ENCODE peak calls at places on chromosomes 2 and 18, in nine cellular contexts. One of them, this sample, is unnamed.

GRCh38 chr2:40169430-40169829 is 282.5 kb downstream of the SLC8A1 start:
- DNase-seq in right lobe of liver: no peak
- DNase-seq in mammary epithelial cell: peak; percentile 42
- DNase-seq in PC-3: peak; percentile 13
- DNase-seq in brain microvascular endothelial cell: no peak
- DNase-seq in left lung: no peak
- DNase-seq in OCI-LY7: no peak
- DNase-seq in kidney epithelial cell: no peak
- DNase-seq in breast epithelium: no peak
- DNase-seq in this sample: no peak

GRCh38 chr2:38296381-38296780 is 80.7 kb downstream of the ATL2 start:
- DNase-seq in right lobe of liver: no peak
- DNase-seq in mammary epithelial cell: peak; percentile 65
- DNase-seq in PC-3: no peak
- DNase-seq in brain microvascular endothelial cell: no peak
- DNase-seq in left lung: no peak
- DNase-seq in OCI-LY7: no peak
- DNase-seq in kidney epithelial cell: no peak
- DNase-seq in breast epithelium: no peak
- DNase-seq in this sample: no peak

GRCh38 chr2:158079672-158080071 is 22.0 kb upstream of the UPP2 start:
- DNase-seq in right lobe of liver: no peak
- DNase-seq in mammary epithelial cell: peak; percentile 28
- DNase-seq in PC-3: peak; percentile 82
- DNase-seq in brain microvascular endothelial cell: no peak
- DNase-seq in left lung: no peak
- DNase-seq in OCI-LY7: no peak
- DNase-seq in kidney epithelial cell: peak; percentile 57
- DNase-seq in breast epithelium: no peak
- DNase-seq in this sample: no peak

GRCh38 chr2:113260930-113261329 is 17.8 kb downstream of the PAX8 start:
- DNase-seq in right lobe of liver: no peak
- DNase-seq in mammary epithelial cell: no peak
- DNase-seq in PC-3: no peak
- DNase-seq in brain microvascular endothelial cell: no peak
- DNase-seq in left lung: no peak
- DNase-seq in OCI-LY7: no peak
- DNase-seq in kidney epithelial cell: no peak
- DNase-seq in breast epithelium: no peak
- DNase-seq in this sample: no peak

GRCh38 chr2:88671786-88672427 is 19.6 kb upstream of the RPIA start:
- DNase-seq in right lobe of liver: no peak
- DNase-seq in mammary epithelial cell: peak; percentile 54
- DNase-seq in PC-3: peak; percentile 85
- DNase-seq in brain microvascular endothelial cell: peak; percentile 66
- DNase-seq in left lung: no peak
- DNase-seq in OCI-LY7: peak; percentile 76
- DNase-seq in kidney epithelial cell: peak; percentile 37
- DNase-seq in breast epithelium: no peak
- DNase-seq in this sample: peak; percentile 31

GRCh38 chr2:172765664-172766063 is 30.0 kb downstream of the RAPGEF4 start:
- DNase-seq in right lobe of liver: no peak
- DNase-seq in mammary epithelial cell: no peak
- DNase-seq in PC-3: no peak
- DNase-seq in brain microvascular endothelial cell: no peak
- DNase-seq in left lung: no peak
- DNase-seq in OCI-LY7: no peak
- DNase-seq in kidney epithelial cell: no peak
- DNase-seq in breast epithelium: no peak
- DNase-seq in this sample: no peak

GRCh38 chr2:12416600-12416999 is 300.1 kb upstream of the TRIB2 start:
- DNase-seq in right lobe of liver: peak; percentile 50
- DNase-seq in mammary epithelial cell: no peak
- DNase-seq in PC-3: peak; percentile 41
- DNase-seq in brain microvascular endothelial cell: peak; percentile 50
- DNase-seq in left lung: no peak
- DNase-seq in OCI-LY7: peak; percentile 7
- DNase-seq in kidney epithelial cell: no peak
- DNase-seq in breast epithelium: no peak
- DNase-seq in this sample: no peak

GRCh38 chr2:94759211-94759610 is 112.0 kb upstream of the TEKT4 start:
- DNase-seq in right lobe of liver: no peak
- DNase-seq in mammary epithelial cell: peak; percentile 2
- DNase-seq in PC-3: peak; percentile 56
- DNase-seq in brain microvascular endothelial cell: no peak
- DNase-seq in left lung: no peak
- DNase-seq in OCI-LY7: peak; percentile 25
- DNase-seq in kidney epithelial cell: no peak
- DNase-seq in breast epithelium: no peak
- DNase-seq in this sample: no peak

GRCh38 chr2:222756951-222757645 is 85.6 kb downstream of the MOGAT1 start:
- DNase-seq in right lobe of liver: no peak
- DNase-seq in mammary epithelial cell: peak; percentile 87
- DNase-seq in PC-3: peak; percentile 88
- DNase-seq in brain microvascular endothelial cell: peak; percentile 59
- DNase-seq in left lung: no peak
- DNase-seq in OCI-LY7: no peak
- DNase-seq in kidney epithelial cell: peak; percentile 63
- DNase-seq in breast epithelium: no peak
- DNase-seq in this sample: no peak

GRCh38 chr2:30235008-30235655 is 3.8 kb downstream of the LBH start:
- DNase-seq in right lobe of liver: no peak
- DNase-seq in mammary epithelial cell: peak; percentile 41
- DNase-seq in PC-3: peak; percentile 38
- DNase-seq in brain microvascular endothelial cell: peak; percentile 47
- DNase-seq in left lung: no peak
- DNase-seq in OCI-LY7: no peak
- DNase-seq in kidney epithelial cell: no peak
- DNase-seq in breast epithelium: no peak
- DNase-seq in this sample: no peak

GRCh38 chr2:239826786-239827510 is 198.2 kb downstream of the NDUFA10 start:
- DNase-seq in right lobe of liver: no peak
- DNase-seq in mammary epithelial cell: no peak
- DNase-seq in PC-3: no peak
- DNase-seq in brain microvascular endothelial cell: no peak
- DNase-seq in left lung: peak; percentile 28
- DNase-seq in OCI-LY7: no peak
- DNase-seq in kidney epithelial cell: no peak
- DNase-seq in breast epithelium: peak; percentile 52
- DNase-seq in this sample: no peak

GRCh38 chr2:222797871-222798270 is 63.0 kb upstream of the ACSL3 start:
- DNase-seq in right lobe of liver: no peak
- DNase-seq in mammary epithelial cell: no peak
- DNase-seq in PC-3: no peak
- DNase-seq in brain microvascular endothelial cell: no peak
- DNase-seq in left lung: no peak
- DNase-seq in OCI-LY7: no peak
- DNase-seq in kidney epithelial cell: no peak
- DNase-seq in breast epithelium: no peak
- DNase-seq in this sample: no peak

GRCh38 chr2:182477774-182478173 is 50.9 kb upstream of the PDE1A start:
- DNase-seq in right lobe of liver: no peak
- DNase-seq in mammary epithelial cell: no peak
- DNase-seq in PC-3: no peak
- DNase-seq in brain microvascular endothelial cell: no peak
- DNase-seq in left lung: no peak
- DNase-seq in OCI-LY7: no peak
- DNase-seq in kidney epithelial cell: no peak
- DNase-seq in breast epithelium: no peak
- DNase-seq in this sample: no peak

GRCh38 chr2:237931205-237931721 is 35.6 kb upstream of the UBE2F start:
- DNase-seq in right lobe of liver: no peak
- DNase-seq in mammary epithelial cell: no peak
- DNase-seq in PC-3: no peak
- DNase-seq in brain microvascular endothelial cell: no peak
- DNase-seq in left lung: no peak
- DNase-seq in OCI-LY7: no peak
- DNase-seq in kidney epithelial cell: no peak
- DNase-seq in breast epithelium: no peak
- DNase-seq in this sample: no peak

GRCh38 chr2:120346034-120346666 is at the start of gene INHBB:
- DNase-seq in right lobe of liver: peak; percentile 44
- DNase-seq in mammary epithelial cell: no peak
- DNase-seq in PC-3: peak; percentile 32
- DNase-seq in brain microvascular endothelial cell: no peak
- DNase-seq in left lung: peak; percentile 84
- DNase-seq in OCI-LY7: no peak
- DNase-seq in kidney epithelial cell: no peak
- DNase-seq in breast epithelium: no peak
- DNase-seq in this sample: no peak

GRCh38 chr2:9809448-9810088 is 33.7 kb upstream of the TAF1B start:
- DNase-seq in right lobe of liver: no peak
- DNase-seq in mammary epithelial cell: no peak
- DNase-seq in PC-3: no peak
- DNase-seq in brain microvascular endothelial cell: no peak
- DNase-seq in left lung: no peak
- DNase-seq in OCI-LY7: no peak
- DNase-seq in kidney epithelial cell: no peak
- DNase-seq in breast epithelium: peak; percentile 50
- DNase-seq in this sample: no peak

GRCh38 chr2:226256237-226256636 is 543.4 kb downstream of the IRS1 start:
- DNase-seq in right lobe of liver: no peak
- DNase-seq in mammary epithelial cell: peak; percentile 65
- DNase-seq in PC-3: peak; percentile 76
- DNase-seq in brain microvascular endothelial cell: peak; percentile 62
- DNase-seq in left lung: no peak
- DNase-seq in OCI-LY7: no peak
- DNase-seq in kidney epithelial cell: peak; percentile 82
- DNase-seq in breast epithelium: no peak
- DNase-seq in this sample: no peak

GRCh38 chr2:172806426-172807008 is 70.9 kb downstream of the RAPGEF4 start:
- DNase-seq in right lobe of liver: no peak
- DNase-seq in mammary epithelial cell: no peak
- DNase-seq in PC-3: peak; percentile 70
- DNase-seq in brain microvascular endothelial cell: peak; percentile 36
- DNase-seq in left lung: no peak
- DNase-seq in OCI-LY7: peak; percentile 44
- DNase-seq in kidney epithelial cell: no peak
- DNase-seq in breast epithelium: no peak
- DNase-seq in this sample: peak; percentile 11

GRCh38 chr2:191441761-191442160 is 196.6 kb downstream of the MYO1B start:
- DNase-seq in right lobe of liver: no peak
- DNase-seq in mammary epithelial cell: no peak
- DNase-seq in PC-3: no peak
- DNase-seq in brain microvascular endothelial cell: no peak
- DNase-seq in left lung: no peak
- DNase-seq in OCI-LY7: no peak
- DNase-seq in kidney epithelial cell: no peak
- DNase-seq in breast epithelium: no peak
- DNase-seq in this sample: no peak

GRCh38 chr2:75586971-75587370 is 26.2 kb upstream of the EVA1A start:
- DNase-seq in right lobe of liver: no peak
- DNase-seq in mammary epithelial cell: no peak
- DNase-seq in PC-3: no peak
- DNase-seq in brain microvascular endothelial cell: no peak
- DNase-seq in left lung: no peak
- DNase-seq in OCI-LY7: no peak
- DNase-seq in kidney epithelial cell: no peak
- DNase-seq in breast epithelium: no peak
- DNase-seq in this sample: no peak

GRCh38 chr2:209960676-209961630 is 41.5 kb upstream of the RPE start:
- DNase-seq in right lobe of liver: peak; percentile 38
- DNase-seq in mammary epithelial cell: peak; percentile 19
- DNase-seq in PC-3: peak; percentile 68
- DNase-seq in brain microvascular endothelial cell: peak; percentile 56
- DNase-seq in left lung: no peak
- DNase-seq in OCI-LY7: peak; percentile 63
- DNase-seq in kidney epithelial cell: no peak
- DNase-seq in breast epithelium: no peak
- DNase-seq in this sample: no peak

GRCh38 chr2:28751102-28751955 is at the start of gene PPP1CB:
- DNase-seq in right lobe of liver: peak; percentile 98
- DNase-seq in mammary epithelial cell: peak; percentile 97
- DNase-seq in PC-3: peak; percentile 97
- DNase-seq in brain microvascular endothelial cell: peak; percentile 90
- DNase-seq in left lung: peak; percentile 99
- DNase-seq in OCI-LY7: peak; percentile 93
- DNase-seq in kidney epithelial cell: peak; percentile 73
- DNase-seq in breast epithelium: peak; percentile 96
- DNase-seq in this sample: peak; percentile 100
- TF ChIP-seq CTCF in right lobe of liver: peak; percentile 40
- TF ChIP-seq CTCF in mammary epithelial cell: no peak
- TF ChIP-seq CTCF in PC-3: peak; percentile 23
- TF ChIP-seq CTCF in brain microvascular endothelial cell: peak; percentile 22
- TF ChIP-seq CTCF in left lung: no peak
- TF ChIP-seq CTCF in OCI-LY7: peak; percentile 37
- TF ChIP-seq CTCF in kidney epithelial cell: no peak
- TF ChIP-seq CTCF in breast epithelium: no peak
- TF ChIP-seq CTCF in this sample: no peak

GRCh38 chr2:109405833-109406232 is 207.9 kb downstream of the SEPTIN10 start:
- DNase-seq in right lobe of liver: no peak
- DNase-seq in mammary epithelial cell: no peak
- DNase-seq in PC-3: no peak
- DNase-seq in brain microvascular endothelial cell: no peak
- DNase-seq in left lung: no peak
- DNase-seq in OCI-LY7: no peak
- DNase-seq in kidney epithelial cell: no peak
- DNase-seq in breast epithelium: no peak
- DNase-seq in this sample: no peak
- H3K4me3 ChIP-seq in right lobe of liver: no peak overlapping the region
- H3K4me3 ChIP-seq in mammary epithelial cell: no peak overlapping the region
- H3K4me3 ChIP-seq in PC-3: no peak overlapping the region
- H3K4me3 ChIP-seq in brain microvascular endothelial cell: no peak overlapping the region
- H3K4me3 ChIP-seq in left lung: no peak overlapping the region
- H3K4me3 ChIP-seq in OCI-LY7: no peak overlapping the region
- H3K4me3 ChIP-seq in kidney epithelial cell: no peak overlapping the region
- H3K4me3 ChIP-seq in breast epithelium: no peak overlapping the region
- H3K4me3 ChIP-seq in this sample: no peak overlapping the region

GRCh38 chr18:36211612-36212065 is 24.3 kb downstream of the MOCOS start:
- DNase-seq in right lobe of liver: no peak
- DNase-seq in mammary epithelial cell: peak; percentile 82
- DNase-seq in PC-3: no peak
- DNase-seq in brain microvascular endothelial cell: no peak
- DNase-seq in left lung: no peak
- DNase-seq in OCI-LY7: no peak
- DNase-seq in kidney epithelial cell: no peak
- DNase-seq in breast epithelium: no peak
- DNase-seq in this sample: no peak
- H3K36me3 ChIP-seq in right lobe of liver: no peaks in the 10 kb centered on the region
- H3K36me3 ChIP-seq in mammary epithelial cell: no peaks in the 10 kb centered on the region
- H3K36me3 ChIP-seq in PC-3: no peaks in the 10 kb centered on the region
- H3K36me3 ChIP-seq in brain microvascular endothelial cell: no peaks in the 10 kb centered on the region
- H3K36me3 ChIP-seq in left lung: peaks cover 6% of the 10 kb centered on the region
- H3K36me3 ChIP-seq in OCI-LY7: no peaks in the 10 kb centered on the region
- H3K36me3 ChIP-seq in kidney epithelial cell: no peaks in the 10 kb centered on the region
- H3K36me3 ChIP-seq in breast epithelium: no peaks in the 10 kb centered on the region
- H3K36me3 ChIP-seq in this sample: no peaks in the 10 kb centered on the region

GRCh38 chr18:44093253-44093652 is 587.4 kb upstream of the SETBP1 start:
- DNase-seq in right lobe of liver: no peak
- DNase-seq in mammary epithelial cell: no peak
- DNase-seq in PC-3: no peak
- DNase-seq in brain microvascular endothelial cell: no peak
- DNase-seq in left lung: no peak
- DNase-seq in OCI-LY7: no peak
- DNase-seq in kidney epithelial cell: no peak
- DNase-seq in breast epithelium: no peak
- DNase-seq in this sample: no peak

GRCh38 chr18:44096016-44096415 is 584.7 kb upstream of the SETBP1 start:
- DNase-seq in right lobe of liver: no peak
- DNase-seq in mammary epithelial cell: peak; percentile 25
- DNase-seq in PC-3: peak; percentile 29
- DNase-seq in brain microvascular endothelial cell: no peak
- DNase-seq in left lung: no peak
- DNase-seq in OCI-LY7: no peak
- DNase-seq in kidney epithelial cell: no peak
- DNase-seq in breast epithelium: no peak
- DNase-seq in this sample: no peak

GRCh38 chr18:44098551-44099098 is 582.1 kb upstream of the SETBP1 start:
- DNase-seq in right lobe of liver: no peak
- DNase-seq in mammary epithelial cell: peak; percentile 56
- DNase-seq in PC-3: peak; percentile 53
- DNase-seq in brain microvascular endothelial cell: peak; percentile 27
- DNase-seq in left lung: no peak
- DNase-seq in OCI-LY7: no peak
- DNase-seq in kidney epithelial cell: no peak
- DNase-seq in breast epithelium: no peak
- DNase-seq in this sample: peak; percentile 3
- TF ChIP-seq CTCF in right lobe of liver: peak; percentile 28
- TF ChIP-seq CTCF in mammary epithelial cell: peak; percentile 40
- TF ChIP-seq CTCF in PC-3: peak; percentile 69
- TF ChIP-seq CTCF in brain microvascular endothelial cell: peak; percentile 60
- TF ChIP-seq CTCF in left lung: no peak
- TF ChIP-seq CTCF in OCI-LY7: peak; percentile 48
- TF ChIP-seq CTCF in kidney epithelial cell: no peak
- TF ChIP-seq CTCF in breast epithelium: no peak
- TF ChIP-seq CTCF in this sample: peak; percentile 34

This sample was measured in GM06990.